ENCODE peak calls at places on chromosomes 13 and 19, in seven cellular contexts. A is GM23338, Q is neural progenitor cell, B is hepatocyte, T is HCT116, H is PC-3, O is GM23248. R is an unnamed sample.
A peak's percentile ranks its signal among the peaks of the same experiment; 100 is the strongest.

GRCh38 chr19:58305932-58306323 is 751 bp downstream of the ERVK3-1 start:
- DNase-seq in H (no peak), Q (no peak), O (peak; percentile 22), T (no peak), B (peak; percentile 25), A (no peak), R (peak; percentile 39)

GRCh38 chr13:21826214-21827015 is 155.5 kb downstream of the FGF9 start:
- DNase-seq in B (no peak), H (no peak), T (no peak), Q (no peak), A (no peak), O (no peak), R (no peak)

GRCh38 chr19:15241259-15241658 is 9.0 kb upstream of the EPHX3 start:
- DNase-seq in Q (no peak), T (no peak), H (peak; percentile 49), B (no peak), O (peak; percentile 43), A (no peak), R (no peak)

GRCh38 chr13:80084086-80084676 is 256.7 kb downstream of the SPRY2 start:
- DNase-seq in O (peak; percentile 95), A (peak; percentile 28), H (peak; percentile 64), Q (no peak), B (peak; percentile 30), T (no peak), R (no peak)

GRCh38 chr13:80339578-80339840 is 1.4 kb downstream of the SPRY2 start:
- DNase-seq in B (no peak), H (no peak), T (no peak), O (no peak), Q (peak; percentile 65), A (peak; percentile 56), R (no peak)

GRCh38 chr19:51387924-51388389 is at the start of gene LIM2:
- DNase-seq in A (no peak), O (no peak), B (no peak), T (no peak), H (no peak), Q (peak; percentile 82), R (no peak)

GRCh38 chr19:36128392-36128736 is 11.5 kb upstream of the CAPNS1 start:
- DNase-seq in O (no peak), Q (peak; percentile 58), H (no peak), T (no peak), B (peak; percentile 44), A (peak; percentile 51), R (peak; percentile 20)

GRCh38 chr19:10433131-10433536 is 12.8 kb downstream of the PDE4A start:
- DNase-seq in O (no peak), Q (no peak), A (no peak), H (no peak), T (no peak), B (no peak), R (no peak)

GRCh38 chr13:23788459-23788858 is 100.7 kb downstream of the MIPEP start:
- DNase-seq in B (no peak), H (no peak), Q (no peak), O (no peak), T (no peak), A (no peak), R (no peak)

GRCh38 chr13:40271931-40272775 is 394.3 kb downstream of the FOXO1 start:
- DNase-seq in Q (no peak), H (peak; percentile 71), O (peak; percentile 82), T (no peak), A (no peak), B (peak; percentile 44), R (no peak)

GRCh38 chr19:14198384-14199376 is 7.3 kb downstream of the ADGRL1 start:
- DNase-seq in O (no peak), Q (no peak), B (peak; percentile 15), A (peak; percentile 45), H (no peak), T (no peak), R (no peak)

GRCh38 chr13:33319859-33320258 is 34.3 kb upstream of the STARD13 start:
- DNase-seq in H (no peak), T (no peak), Q (no peak), A (no peak), B (no peak), O (no peak), R (no peak)

GRCh38 chr13:33321686-33322473 is 36.3 kb upstream of the STARD13 start:
- DNase-seq in H (no peak), Q (no peak), O (peak; percentile 61), A (no peak), B (no peak), T (no peak), R (no peak)

GRCh38 chr13:33323766-33324525 is 38.4 kb upstream of the STARD13 start:
- DNase-seq in O (peak; percentile 73), Q (no peak), T (no peak), H (no peak), A (peak; percentile 9), B (no peak), R (no peak)

GRCh38 chr13:33322965-33323668 is 37.6 kb upstream of the STARD13 start:
- DNase-seq in Q (no peak), B (no peak), O (no peak), T (no peak), A (no peak), H (no peak), R (no peak)

DNA sequence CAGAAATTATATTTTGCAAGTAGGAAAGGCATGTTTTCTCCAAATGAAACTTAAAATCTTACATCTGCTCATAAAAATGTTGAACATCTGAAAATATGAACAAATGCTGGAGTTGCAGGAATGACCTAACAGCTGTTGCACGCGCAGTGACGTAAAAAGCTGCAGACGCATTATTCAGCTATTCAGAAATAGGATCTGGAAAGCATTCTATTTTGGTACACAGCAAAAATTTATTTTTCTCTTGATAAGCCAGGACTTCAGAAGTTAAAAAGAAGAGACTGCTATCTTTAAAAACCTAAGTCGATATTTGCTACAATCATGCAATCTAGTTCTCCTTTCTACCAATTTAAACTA is 36.9 kb upstream of the STARD13 start:
- DNase-seq in H (no peak), A (no peak), Q (no peak), O (peak; percentile 87), T (no peak), B (no peak), R (no peak)
- TF ChIP-seq EZH2phosphoT487 in H (no peak), A (no peak), Q (no peak), O (no peak), T (no peak), B (no peak), R (no peak)

GRCh38 chr19:16324064-16324383 is 602 bp upstream of the KLF2 start:
- DNase-seq in B (no peak), T (no peak), Q (no peak), O (no peak), H (no peak), A (no peak), R (no peak)
- TF ChIP-seq EZH2 in B (no peak), T (no peak), Q (no peak), O (no peak), H (no peak), A (no peak), R (no peak)

GRCh38 chr13:33575378-33575777 is 242.6 kb upstream of the RFC3 start:
- DNase-seq in B (no peak), O (no peak), A (no peak), T (no peak), Q (no peak), H (no peak), R (no peak)
- H3K79me2 ChIP-seq in B (no peaks in the 10 kb centered on the region), O (no peaks in the 10 kb centered on the region), A (no peaks in the 10 kb centered on the region), T (no peaks in the 10 kb centered on the region), Q (no peaks in the 10 kb centered on the region), H (no peaks in the 10 kb centered on the region), R (no peaks in the 10 kb centered on the region)

GRCh38 chr13:51600703-51601102 is 16.4 kb downstream of the WDFY2 start:
- DNase-seq in H (no peak), Q (no peak), A (no peak), B (no peak), T (no peak), O (no peak), R (no peak)
- TF ChIP-seq EZH2phosphoT487 in H (no peak), Q (no peak), A (no peak), B (no peak), T (no peak), O (no peak), R (no peak)

GRCh38 chr19:6458695-6459355 is 767 bp downstream of the SLC25A23 start:
- DNase-seq in T (no peak), H (peak; percentile 14), B (peak; percentile 44), Q (peak; percentile 11), O (peak; percentile 18), A (no peak), R (no peak)
- TF ChIP-seq EZH2 in T (no peak), H (no peak), B (no peak), Q (no peak), O (no peak), A (no peak), R (no peak)